ENCODE peak calls at places on chromosomes 16 and 17, in seven cellular contexts. One of them, this sample, is unnamed.

GRCh38 chr17:43418441-43419374 is 19.9 kb downstream of the ARL4D start:
- DNase-seq in lower lobe of right lung: no peak
- DNase-seq in heart right ventricle: peak; percentile 42
- DNase-seq in cardiac muscle cell: peak; percentile 80
- DNase-seq in astrocyte: peak; percentile 90
- DNase-seq in uterus: peak; percentile 66
- DNase-seq in CD8-positive, alpha-beta T cell: no peak
- DNase-seq in this sample: peak; percentile 76

GRCh38 chr16:69845181-69845580 is 83.0 kb downstream of the WWP2 start:
- DNase-seq in astrocyte: no peak
- DNase-seq in uterus: no peak
- DNase-seq in lower lobe of right lung: no peak
- DNase-seq in heart right ventricle: no peak
- DNase-seq in CD8-positive, alpha-beta T cell: no peak
- DNase-seq in cardiac muscle cell: no peak
- DNase-seq in this sample: no peak

GRCh38 chr17:15263206-15263579 is 1.9 kb downstream of the PMP22 start:
- DNase-seq in lower lobe of right lung: peak; percentile 71
- DNase-seq in CD8-positive, alpha-beta T cell: no peak
- DNase-seq in heart right ventricle: peak; percentile 87
- DNase-seq in astrocyte: peak; percentile 86
- DNase-seq in uterus: peak; percentile 88
- DNase-seq in cardiac muscle cell: peak; percentile 92
- DNase-seq in this sample: peak; percentile 65

GRCh38 chr17:48577330-48577945 is 712 bp downstream of the HOXB4 start:
- DNase-seq in uterus: no peak
- DNase-seq in CD8-positive, alpha-beta T cell: no peak
- DNase-seq in heart right ventricle: no peak
- DNase-seq in lower lobe of right lung: no peak
- DNase-seq in cardiac muscle cell: no peak
- DNase-seq in astrocyte: no peak
- DNase-seq in this sample: no peak

GRCh38 chr17:77882481-77883212 is 75.9 kb upstream of the TNRC6C start:
- DNase-seq in cardiac muscle cell: peak; percentile 93
- DNase-seq in astrocyte: peak; percentile 88
- DNase-seq in uterus: peak; percentile 48
- DNase-seq in CD8-positive, alpha-beta T cell: peak; percentile 98
- DNase-seq in lower lobe of right lung: peak; percentile 65
- DNase-seq in heart right ventricle: peak; percentile 72
- DNase-seq in this sample: no peak

GRCh38 chr17:18368948-18369347 is 5.6 kb upstream of the SHMT1 start:
- DNase-seq in lower lobe of right lung: no peak
- DNase-seq in heart right ventricle: no peak
- DNase-seq in astrocyte: no peak
- DNase-seq in cardiac muscle cell: no peak
- DNase-seq in uterus: no peak
- DNase-seq in CD8-positive, alpha-beta T cell: no peak
- DNase-seq in this sample: no peak

GRCh38 chr16:29011112-29011511 is 26.3 kb downstream of the LAT start:
- DNase-seq in uterus: no peak
- DNase-seq in cardiac muscle cell: no peak
- DNase-seq in lower lobe of right lung: no peak
- DNase-seq in CD8-positive, alpha-beta T cell: no peak
- DNase-seq in astrocyte: no peak
- DNase-seq in heart right ventricle: no peak
- DNase-seq in this sample: no peak

GRCh38 chr16:72995151-72995881 is 52.6 kb downstream of the ZFHX3 start:
- DNase-seq in astrocyte: no peak
- DNase-seq in CD8-positive, alpha-beta T cell: no peak
- DNase-seq in cardiac muscle cell: no peak
- DNase-seq in heart right ventricle: no peak
- DNase-seq in lower lobe of right lung: peak; percentile 74
- DNase-seq in uterus: no peak
- DNase-seq in this sample: no peak

GRCh38 chr16:73176577-73177013 is 128.7 kb upstream of the ZFHX3 start:
- DNase-seq in uterus: no peak
- DNase-seq in astrocyte: peak; percentile 86
- DNase-seq in heart right ventricle: no peak
- DNase-seq in CD8-positive, alpha-beta T cell: no peak
- DNase-seq in cardiac muscle cell: peak; percentile 92
- DNase-seq in lower lobe of right lung: no peak
- DNase-seq in this sample: no peak

GRCh38 chr17:68381076-68381900 is 76.0 kb downstream of the WIPI1 start:
- DNase-seq in lower lobe of right lung: peak; percentile 75
- DNase-seq in astrocyte: peak; percentile 96
- DNase-seq in CD8-positive, alpha-beta T cell: no peak
- DNase-seq in cardiac muscle cell: peak; percentile 78
- DNase-seq in uterus: peak; percentile 75
- DNase-seq in heart right ventricle: no peak
- DNase-seq in this sample: no peak

GRCh38 chr17:12924614-12925013 is 93.2 kb downstream of the ELAC2 start:
- DNase-seq in cardiac muscle cell: no peak
- DNase-seq in CD8-positive, alpha-beta T cell: no peak
- DNase-seq in astrocyte: no peak
- DNase-seq in lower lobe of right lung: no peak
- DNase-seq in uterus: no peak
- DNase-seq in heart right ventricle: no peak
- DNase-seq in this sample: no peak

GRCh38 chr17:12928736-12929135 is 89.1 kb downstream of the ELAC2 start:
- DNase-seq in CD8-positive, alpha-beta T cell: no peak
- DNase-seq in cardiac muscle cell: no peak
- DNase-seq in uterus: no peak
- DNase-seq in heart right ventricle: no peak
- DNase-seq in lower lobe of right lung: no peak
- DNase-seq in astrocyte: peak; percentile 11
- DNase-seq in this sample: no peak

GRCh38 chr17:12927541-12928425 is 90.0 kb downstream of the ELAC2 start:
- DNase-seq in lower lobe of right lung: no peak
- DNase-seq in cardiac muscle cell: peak; percentile 61
- DNase-seq in CD8-positive, alpha-beta T cell: no peak
- DNase-seq in astrocyte: no peak
- DNase-seq in heart right ventricle: peak; percentile 19
- DNase-seq in uterus: peak; percentile 23
- DNase-seq in this sample: no peak

GRCh38 chr17:12922120-12922519 is 95.7 kb downstream of the ELAC2 start:
- DNase-seq in heart right ventricle: no peak
- DNase-seq in cardiac muscle cell: no peak
- DNase-seq in astrocyte: no peak
- DNase-seq in CD8-positive, alpha-beta T cell: no peak
- DNase-seq in uterus: no peak
- DNase-seq in lower lobe of right lung: no peak
- DNase-seq in this sample: no peak

DNA sequence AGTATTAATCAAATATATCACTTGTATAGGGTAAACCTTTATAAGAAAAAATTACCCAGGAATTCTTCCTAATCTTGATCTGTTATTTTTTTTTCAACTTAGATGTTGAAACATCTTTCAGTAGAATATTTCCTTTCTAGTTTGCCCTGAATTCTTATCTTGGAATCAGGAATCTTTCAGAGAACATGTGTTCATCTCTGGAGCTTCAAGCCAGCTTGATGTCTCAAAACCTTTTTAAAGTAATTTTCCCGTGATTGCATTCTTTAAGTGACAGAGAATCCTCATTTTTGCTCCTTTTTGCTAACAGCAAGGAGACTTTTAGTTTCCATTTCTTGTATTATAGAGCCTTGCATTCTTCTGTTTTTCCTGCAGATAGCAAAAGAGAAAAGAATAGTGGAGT is 90.8 kb downstream of the ELAC2 start:
- DNase-seq in cardiac muscle cell: no peak
- DNase-seq in lower lobe of right lung: no peak
- DNase-seq in astrocyte: no peak
- DNase-seq in CD8-positive, alpha-beta T cell: no peak
- DNase-seq in heart right ventricle: no peak
- DNase-seq in uterus: no peak
- DNase-seq in this sample: no peak
- H3K4me3 ChIP-seq in cardiac muscle cell: no peak overlapping the region
- H3K4me3 ChIP-seq in lower lobe of right lung: no peak overlapping the region
- H3K4me3 ChIP-seq in astrocyte: no peak overlapping the region
- H3K4me3 ChIP-seq in CD8-positive, alpha-beta T cell: no peak overlapping the region
- H3K4me3 ChIP-seq in heart right ventricle: no peak overlapping the region
- H3K4me3 ChIP-seq in uterus: no peak overlapping the region
- H3K4me3 ChIP-seq in this sample: no peak overlapping the region

GRCh38 chr17:82862758-82863645 is 23.2 kb upstream of the ZNF750 start:
- DNase-seq in CD8-positive, alpha-beta T cell: no peak
- DNase-seq in heart right ventricle: no peak
- DNase-seq in astrocyte: no peak
- DNase-seq in lower lobe of right lung: no peak
- DNase-seq in uterus: no peak
- DNase-seq in cardiac muscle cell: no peak
- DNase-seq in this sample: no peak
- H3K27ac ChIP-seq in CD8-positive, alpha-beta T cell: peak overlapping the region; percentile 31
- H3K27ac ChIP-seq in heart right ventricle: no peak overlapping the region
- H3K27ac ChIP-seq in astrocyte: peak overlapping the region; percentile 39
- H3K27ac ChIP-seq in lower lobe of right lung: no peak overlapping the region
- H3K27ac ChIP-seq in uterus: no peak overlapping the region
- H3K27ac ChIP-seq in cardiac muscle cell: peak overlapping the region; percentile 92
- H3K27ac ChIP-seq in this sample: no peak overlapping the region

GRCh38 chr17:50681260-50682200 is 26.2 kb downstream of the ANKRD40 start:
- DNase-seq in CD8-positive, alpha-beta T cell: no peak
- DNase-seq in uterus: peak; percentile 57
- DNase-seq in lower lobe of right lung: no peak
- DNase-seq in heart right ventricle: no peak
- DNase-seq in astrocyte: peak; percentile 67
- DNase-seq in cardiac muscle cell: peak; percentile 87
- DNase-seq in this sample: peak; percentile 26
- TF ChIP-seq CTCF in CD8-positive, alpha-beta T cell: no peak
- TF ChIP-seq CTCF in uterus: peak; percentile 68
- TF ChIP-seq CTCF in lower lobe of right lung: peak; percentile 43
- TF ChIP-seq CTCF in heart right ventricle: peak; percentile 18
- TF ChIP-seq CTCF in astrocyte: peak; percentile 67
- TF ChIP-seq CTCF in cardiac muscle cell: peak; percentile 75
- TF ChIP-seq CTCF in this sample: peak; percentile 51

GRCh38 chr17:82399030-82399429 is 19.1 kb upstream of the HEXD start:
- DNase-seq in cardiac muscle cell: peak; percentile 55
- DNase-seq in astrocyte: peak; percentile 25
- DNase-seq in uterus: peak; percentile 53
- DNase-seq in lower lobe of right lung: no peak
- DNase-seq in CD8-positive, alpha-beta T cell: no peak
- DNase-seq in heart right ventricle: no peak
- DNase-seq in this sample: peak; percentile 59

GRCh38 chr17:82399601-82400101 is 18.5 kb upstream of the HEXD start:
- DNase-seq in lower lobe of right lung: no peak
- DNase-seq in astrocyte: no peak
- DNase-seq in cardiac muscle cell: no peak
- DNase-seq in heart right ventricle: no peak
- DNase-seq in uterus: no peak
- DNase-seq in CD8-positive, alpha-beta T cell: no peak
- DNase-seq in this sample: no peak

GRCh38 chr17:82400830-82401229 is 17.3 kb upstream of the HEXD start:
- DNase-seq in lower lobe of right lung: peak; percentile 83
- DNase-seq in cardiac muscle cell: no peak
- DNase-seq in CD8-positive, alpha-beta T cell: peak; percentile 42
- DNase-seq in uterus: no peak
- DNase-seq in heart right ventricle: peak; percentile 47
- DNase-seq in astrocyte: no peak
- DNase-seq in this sample: no peak

GRCh38 chr17:82397449-82398335 is 20.5 kb upstream of the HEXD start:
- DNase-seq in astrocyte: no peak
- DNase-seq in cardiac muscle cell: no peak
- DNase-seq in CD8-positive, alpha-beta T cell: no peak
- DNase-seq in heart right ventricle: no peak
- DNase-seq in uterus: no peak
- DNase-seq in lower lobe of right lung: peak; percentile 43
- DNase-seq in this sample: no peak

GRCh38 chr17:82400206-82400605 is 17.9 kb upstream of the HEXD start:
- DNase-seq in astrocyte: no peak
- DNase-seq in uterus: no peak
- DNase-seq in CD8-positive, alpha-beta T cell: no peak
- DNase-seq in lower lobe of right lung: no peak
- DNase-seq in heart right ventricle: no peak
- DNase-seq in cardiac muscle cell: peak; percentile 49
- DNase-seq in this sample: no peak
- H3K4me3 ChIP-seq in astrocyte: no peak overlapping the region
- H3K4me3 ChIP-seq in uterus: no peak overlapping the region
- H3K4me3 ChIP-seq in CD8-positive, alpha-beta T cell: no peak overlapping the region
- H3K4me3 ChIP-seq in lower lobe of right lung: no peak overlapping the region
- H3K4me3 ChIP-seq in heart right ventricle: peak overlapping the region; percentile 26
- H3K4me3 ChIP-seq in cardiac muscle cell: no peak overlapping the region
- H3K4me3 ChIP-seq in this sample: no peak overlapping the region

DNA sequence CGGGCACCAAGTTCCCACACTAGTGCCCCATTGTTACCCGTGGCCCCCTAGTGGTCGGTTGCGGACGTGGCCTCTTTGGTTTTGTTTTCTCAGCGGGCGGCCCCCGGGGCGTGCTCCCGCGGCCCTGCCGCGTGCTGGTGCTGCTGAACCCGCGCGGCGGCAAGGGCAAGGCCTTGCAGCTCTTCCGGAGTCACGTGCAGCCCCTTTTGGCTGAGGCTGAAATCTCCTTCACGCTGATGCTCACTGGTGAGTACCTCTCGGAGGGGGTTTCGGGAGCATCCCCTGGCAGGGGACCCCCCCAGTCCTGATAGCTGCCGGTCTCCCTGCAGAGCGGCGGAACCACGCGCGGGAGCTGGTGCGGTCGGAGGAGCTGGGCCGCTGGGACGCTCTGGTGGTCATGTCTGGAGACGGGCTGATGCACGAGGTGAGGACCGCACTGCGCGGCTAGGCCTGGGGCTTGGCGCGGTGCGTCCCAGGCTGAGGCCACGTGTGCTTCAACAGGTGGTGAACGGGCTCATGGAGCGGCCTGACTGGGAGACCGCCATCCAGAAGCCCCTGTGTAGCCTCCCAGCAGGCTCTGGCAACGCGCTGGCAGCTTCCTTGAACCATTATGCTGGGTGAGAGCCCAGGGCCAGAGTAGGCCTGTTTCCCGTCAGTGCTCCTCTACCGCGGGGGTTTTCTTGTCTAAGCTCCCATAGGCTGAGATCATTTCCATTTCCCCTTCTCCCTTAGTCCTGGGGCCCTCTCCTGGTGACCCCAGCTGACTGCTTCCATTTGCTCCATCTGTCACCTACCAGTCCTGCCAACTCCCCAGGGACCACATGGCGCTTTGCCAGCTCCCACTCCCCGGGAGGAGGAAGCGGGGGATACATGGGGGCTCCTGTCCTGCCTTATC is 1.7 kb downstream of the SPHK1 start:
- DNase-seq in heart right ventricle: peak; percentile 83
- DNase-seq in cardiac muscle cell: peak; percentile 89
- DNase-seq in uterus: peak; percentile 69
- DNase-seq in CD8-positive, alpha-beta T cell: peak; percentile 82
- DNase-seq in lower lobe of right lung: peak; percentile 87
- DNase-seq in astrocyte: peak; percentile 62
- DNase-seq in this sample: no peak
- H3K27ac ChIP-seq in heart right ventricle: peak overlapping the region; percentile 98
- H3K27ac ChIP-seq in cardiac muscle cell: no peak overlapping the region
- H3K27ac ChIP-seq in uterus: no peak overlapping the region
- H3K27ac ChIP-seq in CD8-positive, alpha-beta T cell: no peak overlapping the region
- H3K27ac ChIP-seq in lower lobe of right lung: no peak overlapping the region
- H3K27ac ChIP-seq in astrocyte: peak overlapping the region; percentile 99
- H3K27ac ChIP-seq in this sample: peak overlapping the region; percentile 4

This sample was measured in dorsolateral prefrontal cortex.